ENCODE peak calls at places on chromosomes 2 and 18, in nine cellular contexts. M is vagina, S is stomach, O is PC-9, V is OCI-LY7, L is upper lobe of left lung, I is left ventricle myocardium inferior, Q is transverse colon, J is testis. P is an unnamed sample.
A peak's percentile ranks its signal among the peaks of the same experiment; 100 is the strongest.

GRCh38 chr2:119377266-119377972 is 10.6 kb downstream of the DBI start:
- DNase-seq in Q (no peak), V (no peak), M (no peak), J (no peak), O (no peak), I (no peak), L (no peak), S (no peak), P (no peak)

GRCh38 chr18:75223687-75224347 is 13.2 kb downstream of the TSHZ1 start:
- DNase-seq in V (no peak), S (no peak), J (no peak), Q (no peak), L (no peak), I (no peak), M (no peak), O (no peak), P (no peak)

GRCh38 chr2:199366406-199366805 is 91.3 kb downstream of the SATB2 start:
- DNase-seq in S (no peak), I (no peak), Q (no peak), J (no peak), L (no peak), M (no peak), O (no peak), V (no peak), P (no peak)

GRCh38 chr2:27776097-27776496 is 4.6 kb downstream of the MRPL33 start:
- DNase-seq in V (no peak), M (no peak), O (no peak), Q (peak; percentile 33), S (no peak), L (no peak), J (peak; percentile 92), I (peak; percentile 58), P (no peak)

GRCh38 chr18:80229342-80229741 is 18.0 kb downstream of the PARD6G start:
- DNase-seq in L (no peak), V (no peak), Q (no peak), M (peak; percentile 31), O (no peak), S (no peak), I (no peak), J (peak; percentile 43), P (no peak)

GRCh38 chr2:135985826-135986393 is 484 bp upstream of the DARS1 start:
- DNase-seq in O (no peak), S (no peak), I (no peak), J (no peak), M (no peak), L (no peak), V (peak; percentile 83), Q (no peak), P (peak; percentile 74)

GRCh38 chr18:62505669-62506494 is 16.9 kb upstream of the ZCCHC2 start:
- DNase-seq in I (no peak), V (peak; percentile 56), S (no peak), Q (no peak), O (no peak), M (no peak), L (no peak), J (no peak), P (peak; percentile 38)

GRCh38 chr18:55869965-55870585 is 282.1 kb upstream of the TCF4 start:
- DNase-seq in O (no peak), M (no peak), I (peak; percentile 33), V (no peak), Q (no peak), J (no peak), S (no peak), L (no peak), P (no peak)

GRCh38 chr18:8084160-8084559 is 517.0 kb downstream of the PTPRM start:
- DNase-seq in V (peak; percentile 20), J (peak; percentile 68), O (no peak), S (no peak), M (no peak), Q (no peak), L (no peak), I (no peak), P (no peak)

GRCh38 chr2:26723475-26723874 is 31.0 kb downstream of the KCNK3 start:
- DNase-seq in V (no peak), S (no peak), O (no peak), J (no peak), Q (no peak), L (no peak), I (no peak), M (no peak), P (no peak)
- H3K27ac ChIP-seq in V (no peak overlapping the region), S (peak overlapping the region; percentile 49), O (peak overlapping the region; percentile 83), J (peak overlapping the region; percentile 82), Q (peak overlapping the region; percentile 55), L (peak overlapping the region; percentile 68), I (peak overlapping the region; percentile 61), M (peak overlapping the region; percentile 40), P (no peak overlapping the region)

DNA sequence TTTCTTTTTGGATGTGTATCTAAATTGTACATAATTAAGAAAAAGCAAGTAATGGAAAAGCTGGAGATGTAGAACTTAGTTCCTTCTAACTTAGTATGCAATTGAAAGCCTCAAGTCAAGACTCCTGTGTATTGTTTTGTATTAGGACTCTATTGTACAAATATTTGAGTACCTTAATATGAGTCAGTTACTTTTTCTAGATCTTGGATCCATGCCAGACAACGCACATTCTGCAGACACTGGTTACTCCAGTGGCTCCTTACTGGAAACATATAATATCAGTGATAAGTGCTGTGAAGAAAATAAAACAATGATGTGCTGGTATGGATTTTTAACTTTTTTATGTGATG is 1.5 kb downstream of the SLC39A10 start:
- DNase-seq in Q (no peak), I (no peak), J (peak; percentile 56), M (no peak), L (no peak), V (no peak), S (no peak), O (peak; percentile 71), P (peak; percentile 37)
- H3K4me3 ChIP-seq in Q (no peak overlapping the region), I (peak overlapping the region; percentile 98), J (peak overlapping the region; percentile 90), M (peak overlapping the region; percentile 92), L (peak overlapping the region; percentile 90), V (peak overlapping the region; percentile 93), S (peak overlapping the region; percentile 90), O (peak overlapping the region; percentile 68), P (peak overlapping the region; percentile 80)

DNA sequence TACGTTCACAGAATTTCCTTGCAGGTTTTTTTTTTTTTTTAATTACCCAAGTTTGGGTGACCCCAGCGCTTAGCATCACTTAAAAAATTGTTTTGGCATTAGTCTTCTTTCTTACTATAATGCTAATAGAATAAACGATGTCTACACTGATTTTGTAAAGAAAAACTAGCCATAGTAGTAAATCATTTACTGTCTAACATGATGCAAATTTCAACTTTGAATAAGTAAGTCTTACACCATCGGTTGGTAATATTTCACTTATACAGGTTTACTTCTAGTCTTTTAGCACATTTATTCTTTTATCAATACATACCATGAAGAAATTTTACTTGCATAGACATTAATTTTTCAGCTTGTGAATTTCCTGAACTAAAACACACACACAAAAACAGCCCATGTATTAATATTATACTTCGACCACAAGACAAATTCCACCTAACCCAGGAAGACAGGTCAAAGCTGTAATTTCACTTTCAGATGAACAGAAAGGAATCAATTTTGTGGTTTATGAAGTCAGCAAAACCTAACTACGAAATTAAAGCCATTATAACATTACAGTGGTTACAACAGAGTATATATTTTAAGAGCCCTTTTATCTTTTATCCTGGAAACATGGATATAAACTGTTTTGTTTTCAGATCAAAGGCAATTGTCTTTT is 1.9 kb downstream of the YES1 start:
- DNase-seq in Q (no peak), O (no peak), L (no peak), I (no peak), S (no peak), V (no peak), M (no peak), J (no peak), P (no peak)
- H3K4me1 ChIP-seq in Q (peaks cover 17% of the 10 kb centered on the region), O (peaks cover 20% of the 10 kb centered on the region), L (peaks cover 17% of the 10 kb centered on the region), I (peaks cover 89% of the 10 kb centered on the region), S (peaks cover 22% of the 10 kb centered on the region), V (no peaks in the 10 kb centered on the region), M (peaks cover 41% of the 10 kb centered on the region), J (peaks cover 23% of the 10 kb centered on the region), P (peaks cover 79% of the 10 kb centered on the region)

GRCh38 chr18:48680871-48681270 is 142.0 kb downstream of the CTIF start:
- DNase-seq in I (peak; percentile 87), Q (no peak), M (no peak), O (no peak), J (peak; percentile 74), V (no peak), S (no peak), L (peak; percentile 55), P (no peak)

GRCh38 chr18:48680339-48680738 is 141.5 kb downstream of the CTIF start:
- DNase-seq in S (no peak), O (no peak), I (no peak), Q (no peak), M (no peak), J (peak; percentile 53), L (no peak), V (no peak), P (no peak)

GRCh38 chr18:48683197-48683596 is 144.4 kb downstream of the CTIF start:
- DNase-seq in O (no peak), Q (no peak), S (no peak), L (no peak), V (no peak), M (no peak), I (no peak), J (no peak), P (no peak)

GRCh38 chr18:48683661-48684060 is 144.8 kb downstream of the CTIF start:
- DNase-seq in O (no peak), I (no peak), V (no peak), Q (no peak), L (no peak), S (no peak), J (no peak), M (no peak), P (no peak)

GRCh38 chr18:48682768-48683167 is 143.9 kb downstream of the CTIF start:
- DNase-seq in V (no peak), I (no peak), O (no peak), S (no peak), J (no peak), Q (no peak), M (no peak), L (no peak), P (no peak)
- H3K27ac ChIP-seq in V (no peak overlapping the region), I (peak overlapping the region; percentile 93), O (no peak overlapping the region), S (no peak overlapping the region), J (no peak overlapping the region), Q (no peak overlapping the region), M (no peak overlapping the region), L (no peak overlapping the region), P (no peak overlapping the region)